ENCODE peak calls at places on chromosomes 7 and 10, in seven cellular contexts. One of them, this sample, is unnamed.

GRCh38 chr10:27446091-27446918 is 57.8 kb upstream of the RAB18 start:
- DNase-seq in Right ventricle myocardium superior: no peak
- DNase-seq in AML-193: peak; percentile 68
- DNase-seq in activated naive CD8-positive, alpha-beta T cell treated with anti-CD3 and anti-CD28 coated beads, Interleukin-2, amount 50 U/mL, for 24 hours: no peak
- DNase-seq in left cardiac atrium: no peak
- DNase-seq in AG04450: peak; percentile 10
- DNase-seq in NCI-H1092 treated with DMSO at 0.1 percent for 48 hours: peak; percentile 7
- DNase-seq in this sample: peak; percentile 16

GRCh38 chr10:98405422-98405821 is 9.6 kb downstream of the PYROXD2 start:
- DNase-seq in NCI-H1092 treated with DMSO at 0.1 percent for 48 hours: no peak
- DNase-seq in AG04450: peak; percentile 46
- DNase-seq in left cardiac atrium: no peak
- DNase-seq in AML-193: no peak
- DNase-seq in Right ventricle myocardium superior: no peak
- DNase-seq in activated naive CD8-positive, alpha-beta T cell treated with anti-CD3 and anti-CD28 coated beads, Interleukin-2, amount 50 U/mL, for 24 hours: no peak
- DNase-seq in this sample: no peak

GRCh38 chr10:49601857-49602256 is 8.3 kb upstream of the SLC18A3 start:
- DNase-seq in AG04450: no peak
- DNase-seq in activated naive CD8-positive, alpha-beta T cell treated with anti-CD3 and anti-CD28 coated beads, Interleukin-2, amount 50 U/mL, for 24 hours: no peak
- DNase-seq in left cardiac atrium: no peak
- DNase-seq in Right ventricle myocardium superior: no peak
- DNase-seq in NCI-H1092 treated with DMSO at 0.1 percent for 48 hours: no peak
- DNase-seq in AML-193: no peak
- DNase-seq in this sample: peak; percentile 22

GRCh38 chr10:100830728-100831110 is 82.0 kb upstream of the SLF2 start:
- DNase-seq in activated naive CD8-positive, alpha-beta T cell treated with anti-CD3 and anti-CD28 coated beads, Interleukin-2, amount 50 U/mL, for 24 hours: no peak
- DNase-seq in AML-193: no peak
- DNase-seq in left cardiac atrium: no peak
- DNase-seq in NCI-H1092 treated with DMSO at 0.1 percent for 48 hours: no peak
- DNase-seq in Right ventricle myocardium superior: no peak
- DNase-seq in AG04450: no peak
- DNase-seq in this sample: no peak

GRCh38 chr10:118621304-118621942 is 26.0 kb upstream of the PRLHR start:
- DNase-seq in AG04450: no peak
- DNase-seq in Right ventricle myocardium superior: no peak
- DNase-seq in NCI-H1092 treated with DMSO at 0.1 percent for 48 hours: no peak
- DNase-seq in activated naive CD8-positive, alpha-beta T cell treated with anti-CD3 and anti-CD28 coated beads, Interleukin-2, amount 50 U/mL, for 24 hours: peak; percentile 13
- DNase-seq in AML-193: no peak
- DNase-seq in left cardiac atrium: no peak
- DNase-seq in this sample: no peak

GRCh38 chr7:44982535-44982923 is 3.7 kb upstream of the MYO1G start:
- DNase-seq in NCI-H1092 treated with DMSO at 0.1 percent for 48 hours: no peak
- DNase-seq in Right ventricle myocardium superior: peak; percentile 2
- DNase-seq in AG04450: no peak
- DNase-seq in left cardiac atrium: no peak
- DNase-seq in AML-193: no peak
- DNase-seq in activated naive CD8-positive, alpha-beta T cell treated with anti-CD3 and anti-CD28 coated beads, Interleukin-2, amount 50 U/mL, for 24 hours: no peak
- DNase-seq in this sample: no peak

GRCh38 chr7:69892790-69893189 is 294.5 kb downstream of the AUTS2 start:
- DNase-seq in Right ventricle myocardium superior: no peak
- DNase-seq in activated naive CD8-positive, alpha-beta T cell treated with anti-CD3 and anti-CD28 coated beads, Interleukin-2, amount 50 U/mL, for 24 hours: no peak
- DNase-seq in left cardiac atrium: no peak
- DNase-seq in AG04450: no peak
- DNase-seq in AML-193: peak; percentile 16
- DNase-seq in NCI-H1092 treated with DMSO at 0.1 percent for 48 hours: peak; percentile 29
- DNase-seq in this sample: no peak

GRCh38 chr10:51389415-51390342 is 309.7 kb downstream of the CSTF2T start:
- DNase-seq in AML-193: peak; percentile 38
- DNase-seq in Right ventricle myocardium superior: no peak
- DNase-seq in left cardiac atrium: peak; percentile 53
- DNase-seq in activated naive CD8-positive, alpha-beta T cell treated with anti-CD3 and anti-CD28 coated beads, Interleukin-2, amount 50 U/mL, for 24 hours: peak; percentile 44
- DNase-seq in NCI-H1092 treated with DMSO at 0.1 percent for 48 hours: peak; percentile 3
- DNase-seq in AG04450: peak; percentile 97
- DNase-seq in this sample: peak; percentile 66

GRCh38 chr10:14757394-14757793 is 17.3 kb downstream of the FAM107B start:
- DNase-seq in activated naive CD8-positive, alpha-beta T cell treated with anti-CD3 and anti-CD28 coated beads, Interleukin-2, amount 50 U/mL, for 24 hours: no peak
- DNase-seq in AML-193: no peak
- DNase-seq in Right ventricle myocardium superior: no peak
- DNase-seq in NCI-H1092 treated with DMSO at 0.1 percent for 48 hours: no peak
- DNase-seq in left cardiac atrium: no peak
- DNase-seq in AG04450: no peak
- DNase-seq in this sample: no peak

GRCh38 chr7:25272265-25272664 is 44.0 kb upstream of the NPVF start:
- DNase-seq in Right ventricle myocardium superior: no peak
- DNase-seq in NCI-H1092 treated with DMSO at 0.1 percent for 48 hours: no peak
- DNase-seq in left cardiac atrium: no peak
- DNase-seq in AML-193: no peak
- DNase-seq in AG04450: no peak
- DNase-seq in activated naive CD8-positive, alpha-beta T cell treated with anti-CD3 and anti-CD28 coated beads, Interleukin-2, amount 50 U/mL, for 24 hours: no peak
- DNase-seq in this sample: no peak

GRCh38 chr10:48452879-48453412 is 146.5 kb downstream of the MAPK8 start:
- DNase-seq in AG04450: no peak
- DNase-seq in NCI-H1092 treated with DMSO at 0.1 percent for 48 hours: no peak
- DNase-seq in left cardiac atrium: no peak
- DNase-seq in Right ventricle myocardium superior: no peak
- DNase-seq in activated naive CD8-positive, alpha-beta T cell treated with anti-CD3 and anti-CD28 coated beads, Interleukin-2, amount 50 U/mL, for 24 hours: no peak
- DNase-seq in AML-193: no peak
- DNase-seq in this sample: no peak

GRCh38 chr10:5555881-5556280 is 31.1 kb downstream of the CALML3 start:
- DNase-seq in NCI-H1092 treated with DMSO at 0.1 percent for 48 hours: no peak
- DNase-seq in AML-193: no peak
- DNase-seq in activated naive CD8-positive, alpha-beta T cell treated with anti-CD3 and anti-CD28 coated beads, Interleukin-2, amount 50 U/mL, for 24 hours: no peak
- DNase-seq in Right ventricle myocardium superior: peak; percentile 13
- DNase-seq in AG04450: no peak
- DNase-seq in left cardiac atrium: peak; percentile 7
- DNase-seq in this sample: no peak

GRCh38 chr7:54878339-54878738 is 119.3 kb upstream of the SEC61G start:
- DNase-seq in NCI-H1092 treated with DMSO at 0.1 percent for 48 hours: no peak
- DNase-seq in AML-193: no peak
- DNase-seq in left cardiac atrium: no peak
- DNase-seq in AG04450: no peak
- DNase-seq in activated naive CD8-positive, alpha-beta T cell treated with anti-CD3 and anti-CD28 coated beads, Interleukin-2, amount 50 U/mL, for 24 hours: no peak
- DNase-seq in Right ventricle myocardium superior: no peak
- DNase-seq in this sample: no peak

GRCh38 chr10:46299531-46300366 is 13.0 kb downstream of the ANTXRL start:
- DNase-seq in AG04450: no peak
- DNase-seq in AML-193: no peak
- DNase-seq in activated naive CD8-positive, alpha-beta T cell treated with anti-CD3 and anti-CD28 coated beads, Interleukin-2, amount 50 U/mL, for 24 hours: no peak
- DNase-seq in NCI-H1092 treated with DMSO at 0.1 percent for 48 hours: no peak
- DNase-seq in Right ventricle myocardium superior: peak; percentile 62
- DNase-seq in left cardiac atrium: no peak
- DNase-seq in this sample: no peak

GRCh38 chr10:71239131-71239915 is 27.0 kb downstream of the UNC5B start:
- DNase-seq in AG04450: no peak
- DNase-seq in AML-193: no peak
- DNase-seq in Right ventricle myocardium superior: peak; percentile 29
- DNase-seq in left cardiac atrium: no peak
- DNase-seq in activated naive CD8-positive, alpha-beta T cell treated with anti-CD3 and anti-CD28 coated beads, Interleukin-2, amount 50 U/mL, for 24 hours: no peak
- DNase-seq in NCI-H1092 treated with DMSO at 0.1 percent for 48 hours: no peak
- DNase-seq in this sample: no peak

GRCh38 chr7:80259-81236 is 111.8 kb upstream of the FAM20C start:
- DNase-seq in AML-193: no peak
- DNase-seq in Right ventricle myocardium superior: peak; percentile 30
- DNase-seq in NCI-H1092 treated with DMSO at 0.1 percent for 48 hours: no peak
- DNase-seq in AG04450: no peak
- DNase-seq in activated naive CD8-positive, alpha-beta T cell treated with anti-CD3 and anti-CD28 coated beads, Interleukin-2, amount 50 U/mL, for 24 hours: no peak
- DNase-seq in left cardiac atrium: peak; percentile 20
- DNase-seq in this sample: no peak

GRCh38 chr7:1938788-1939433 is 268.8 kb downstream of the ELFN1 start:
- DNase-seq in AG04450: no peak
- DNase-seq in NCI-H1092 treated with DMSO at 0.1 percent for 48 hours: no peak
- DNase-seq in Right ventricle myocardium superior: peak; percentile 42
- DNase-seq in activated naive CD8-positive, alpha-beta T cell treated with anti-CD3 and anti-CD28 coated beads, Interleukin-2, amount 50 U/mL, for 24 hours: no peak
- DNase-seq in left cardiac atrium: peak; percentile 21
- DNase-seq in AML-193: no peak
- DNase-seq in this sample: no peak

GRCh38 chr10:34018129-34018528 is 683.7 kb upstream of the NRP1 start:
- DNase-seq in left cardiac atrium: no peak
- DNase-seq in AG04450: no peak
- DNase-seq in AML-193: no peak
- DNase-seq in NCI-H1092 treated with DMSO at 0.1 percent for 48 hours: no peak
- DNase-seq in Right ventricle myocardium superior: no peak
- DNase-seq in activated naive CD8-positive, alpha-beta T cell treated with anti-CD3 and anti-CD28 coated beads, Interleukin-2, amount 50 U/mL, for 24 hours: no peak
- DNase-seq in this sample: no peak

GRCh38 chr7:155248366-155248756 is 49.3 kb upstream of the INSIG1 start:
- DNase-seq in AML-193: no peak
- DNase-seq in Right ventricle myocardium superior: no peak
- DNase-seq in AG04450: no peak
- DNase-seq in activated naive CD8-positive, alpha-beta T cell treated with anti-CD3 and anti-CD28 coated beads, Interleukin-2, amount 50 U/mL, for 24 hours: no peak
- DNase-seq in NCI-H1092 treated with DMSO at 0.1 percent for 48 hours: no peak
- DNase-seq in left cardiac atrium: no peak
- DNase-seq in this sample: no peak

GRCh38 chr10:5323446-5323845 is 41.3 kb upstream of the UCN3 start:
- DNase-seq in left cardiac atrium: no peak
- DNase-seq in NCI-H1092 treated with DMSO at 0.1 percent for 48 hours: no peak
- DNase-seq in activated naive CD8-positive, alpha-beta T cell treated with anti-CD3 and anti-CD28 coated beads, Interleukin-2, amount 50 U/mL, for 24 hours: no peak
- DNase-seq in Right ventricle myocardium superior: no peak
- DNase-seq in AML-193: no peak
- DNase-seq in AG04450: no peak
- DNase-seq in this sample: no peak

GRCh38 chr7:155860840-155861479 is 48.7 kb upstream of the SHH start:
- DNase-seq in left cardiac atrium: peak; percentile 36
- DNase-seq in AG04450: peak; percentile 36
- DNase-seq in activated naive CD8-positive, alpha-beta T cell treated with anti-CD3 and anti-CD28 coated beads, Interleukin-2, amount 50 U/mL, for 24 hours: no peak
- DNase-seq in NCI-H1092 treated with DMSO at 0.1 percent for 48 hours: peak; percentile 58
- DNase-seq in AML-193: no peak
- DNase-seq in Right ventricle myocardium superior: peak; percentile 72
- DNase-seq in this sample: no peak

GRCh38 chr7:45702751-45703150 is 128.6 kb downstream of the ADCY1 start:
- DNase-seq in left cardiac atrium: no peak
- DNase-seq in NCI-H1092 treated with DMSO at 0.1 percent for 48 hours: no peak
- DNase-seq in AML-193: no peak
- DNase-seq in AG04450: no peak
- DNase-seq in activated naive CD8-positive, alpha-beta T cell treated with anti-CD3 and anti-CD28 coated beads, Interleukin-2, amount 50 U/mL, for 24 hours: no peak
- DNase-seq in Right ventricle myocardium superior: no peak
- DNase-seq in this sample: no peak

GRCh38 chr10:7043051-7043653 is 367.7 kb downstream of the SFMBT2 start:
- DNase-seq in AML-193: no peak
- DNase-seq in NCI-H1092 treated with DMSO at 0.1 percent for 48 hours: no peak
- DNase-seq in Right ventricle myocardium superior: no peak
- DNase-seq in AG04450: no peak
- DNase-seq in left cardiac atrium: no peak
- DNase-seq in activated naive CD8-positive, alpha-beta T cell treated with anti-CD3 and anti-CD28 coated beads, Interleukin-2, amount 50 U/mL, for 24 hours: no peak
- DNase-seq in this sample: no peak

GRCh38 chr7:140867467-140868314 is 57.0 kb downstream of the BRAF start:
- DNase-seq in AG04450: no peak
- DNase-seq in Right ventricle myocardium superior: no peak
- DNase-seq in NCI-H1092 treated with DMSO at 0.1 percent for 48 hours: no peak
- DNase-seq in AML-193: no peak
- DNase-seq in left cardiac atrium: no peak
- DNase-seq in activated naive CD8-positive, alpha-beta T cell treated with anti-CD3 and anti-CD28 coated beads, Interleukin-2, amount 50 U/mL, for 24 hours: no peak
- DNase-seq in this sample: no peak

GRCh38 chr10:69645296-69645665 is 15.2 kb downstream of the FAM241B start:
- DNase-seq in NCI-H1092 treated with DMSO at 0.1 percent for 48 hours: no peak
- DNase-seq in AG04450: no peak
- DNase-seq in AML-193: no peak
- DNase-seq in left cardiac atrium: no peak
- DNase-seq in Right ventricle myocardium superior: no peak
- DNase-seq in activated naive CD8-positive, alpha-beta T cell treated with anti-CD3 and anti-CD28 coated beads, Interleukin-2, amount 50 U/mL, for 24 hours: no peak
- DNase-seq in this sample: no peak

This sample was measured in erythroblast.